ENCODE peak calls at places on chromosome 12, in ten cellular contexts. One of them, this sample, is unnamed.

GRCh38 chr12:121949643-121950397 is 31.4 kb downstream of the CFAP251 start:
- DNase-seq in RPMI8226: no peak
- DNase-seq in epithelial cell of esophagus: peak
- DNase-seq in T-helper 2 cell: no peak
- DNase-seq in nephron progenitor cell: no peak
- DNase-seq in left lobe of liver: no peak
- DNase-seq in LoVo: no peak
- DNase-seq in effector memory CD8-positive, alpha-beta T cell: no peak
- DNase-seq in astrocyte of the spinal cord: peak
- DNase-seq in fibroblast of mammary gland: peak
- DNase-seq in this sample: no peak

GRCh38 chr12:67705394-67706370 is 57.1 kb downstream of the DYRK2 start:
- DNase-seq in epithelial cell of esophagus: no peak
- DNase-seq in left lobe of liver: no peak
- DNase-seq in nephron progenitor cell: no peak
- DNase-seq in fibroblast of mammary gland: peak
- DNase-seq in RPMI8226: no peak
- DNase-seq in astrocyte of the spinal cord: peak
- DNase-seq in effector memory CD8-positive, alpha-beta T cell: no peak
- DNase-seq in LoVo: peak
- DNase-seq in T-helper 2 cell: no peak
- DNase-seq in this sample: peak

GRCh38 chr12:57813971-57814771 is 4.4 kb downstream of the AVIL start:
- DNase-seq in epithelial cell of esophagus: no peak
- DNase-seq in effector memory CD8-positive, alpha-beta T cell: no peak
- DNase-seq in T-helper 2 cell: no peak
- DNase-seq in nephron progenitor cell: no peak
- DNase-seq in left lobe of liver: no peak
- DNase-seq in fibroblast of mammary gland: peak
- DNase-seq in LoVo: no peak
- DNase-seq in RPMI8226: no peak
- DNase-seq in astrocyte of the spinal cord: peak
- DNase-seq in this sample: peak

GRCh38 chr12:101695698-101696097 is 1.7 kb upstream of the CHPT1 start:
- DNase-seq in nephron progenitor cell: no peak
- DNase-seq in RPMI8226: no peak
- DNase-seq in fibroblast of mammary gland: peak
- DNase-seq in epithelial cell of esophagus: peak
- DNase-seq in LoVo: peak
- DNase-seq in T-helper 2 cell: no peak
- DNase-seq in astrocyte of the spinal cord: no peak
- DNase-seq in left lobe of liver: no peak
- DNase-seq in effector memory CD8-positive, alpha-beta T cell: no peak
- DNase-seq in this sample: peak

GRCh38 chr12:5756443-5756842 is 188.6 kb downstream of the ANO2 start:
- DNase-seq in T-helper 2 cell: no peak
- DNase-seq in LoVo: no peak
- DNase-seq in fibroblast of mammary gland: no peak
- DNase-seq in effector memory CD8-positive, alpha-beta T cell: no peak
- DNase-seq in astrocyte of the spinal cord: no peak
- DNase-seq in epithelial cell of esophagus: no peak
- DNase-seq in RPMI8226: no peak
- DNase-seq in nephron progenitor cell: no peak
- DNase-seq in left lobe of liver: no peak
- DNase-seq in this sample: no peak

GRCh38 chr12:58202933-58203713 is 261.8 kb downstream of the ATP23 start:
- DNase-seq in nephron progenitor cell: no peak
- DNase-seq in left lobe of liver: no peak
- DNase-seq in effector memory CD8-positive, alpha-beta T cell: no peak
- DNase-seq in LoVo: no peak
- DNase-seq in astrocyte of the spinal cord: no peak
- DNase-seq in T-helper 2 cell: no peak
- DNase-seq in RPMI8226: no peak
- DNase-seq in epithelial cell of esophagus: no peak
- DNase-seq in fibroblast of mammary gland: peak
- DNase-seq in this sample: no peak

GRCh38 chr12:25384038-25384953 is 133.6 kb upstream of the KRAS start:
- DNase-seq in astrocyte of the spinal cord: no peak
- DNase-seq in LoVo: peak
- DNase-seq in effector memory CD8-positive, alpha-beta T cell: no peak
- DNase-seq in epithelial cell of esophagus: peak
- DNase-seq in fibroblast of mammary gland: no peak
- DNase-seq in RPMI8226: no peak
- DNase-seq in T-helper 2 cell: no peak
- DNase-seq in left lobe of liver: no peak
- DNase-seq in nephron progenitor cell: no peak
- DNase-seq in this sample: peak

GRCh38 chr12:5522358-5523335 is 90.7 kb downstream of the NTF3 start:
- DNase-seq in LoVo: no peak
- DNase-seq in epithelial cell of esophagus: no peak
- DNase-seq in left lobe of liver: no peak
- DNase-seq in effector memory CD8-positive, alpha-beta T cell: no peak
- DNase-seq in fibroblast of mammary gland: no peak
- DNase-seq in RPMI8226: no peak
- DNase-seq in nephron progenitor cell: no peak
- DNase-seq in T-helper 2 cell: no peak
- DNase-seq in astrocyte of the spinal cord: no peak
- DNase-seq in this sample: no peak

GRCh38 chr12:96193725-96194571 is at the start of gene ELK3:
- DNase-seq in astrocyte of the spinal cord: peak
- DNase-seq in LoVo: peak
- DNase-seq in left lobe of liver: peak
- DNase-seq in RPMI8226: peak
- DNase-seq in effector memory CD8-positive, alpha-beta T cell: peak
- DNase-seq in epithelial cell of esophagus: peak
- DNase-seq in nephron progenitor cell: peak
- DNase-seq in T-helper 2 cell: peak
- DNase-seq in fibroblast of mammary gland: peak
- DNase-seq in this sample: peak

GRCh38 chr12:24901975-24902461 is 46.9 kb downstream of the BCAT1 start:
- DNase-seq in astrocyte of the spinal cord: peak
- DNase-seq in LoVo: no peak
- DNase-seq in left lobe of liver: no peak
- DNase-seq in fibroblast of mammary gland: no peak
- DNase-seq in T-helper 2 cell: no peak
- DNase-seq in effector memory CD8-positive, alpha-beta T cell: no peak
- DNase-seq in RPMI8226: no peak
- DNase-seq in epithelial cell of esophagus: peak
- DNase-seq in nephron progenitor cell: peak
- DNase-seq in this sample: peak

GRCh38 chr12:20950248-20950647 is 139.7 kb downstream of the SLCO1B3 start:
- DNase-seq in nephron progenitor cell: no peak
- DNase-seq in RPMI8226: peak
- DNase-seq in left lobe of liver: no peak
- DNase-seq in epithelial cell of esophagus: peak
- DNase-seq in effector memory CD8-positive, alpha-beta T cell: no peak
- DNase-seq in fibroblast of mammary gland: peak
- DNase-seq in LoVo: peak
- DNase-seq in T-helper 2 cell: no peak
- DNase-seq in astrocyte of the spinal cord: peak
- DNase-seq in this sample: peak

GRCh38 chr12:72191761-72192160 is 80.4 kb upstream of the TRHDE start:
- DNase-seq in fibroblast of mammary gland: no peak
- DNase-seq in nephron progenitor cell: no peak
- DNase-seq in LoVo: no peak
- DNase-seq in left lobe of liver: no peak
- DNase-seq in RPMI8226: no peak
- DNase-seq in T-helper 2 cell: no peak
- DNase-seq in epithelial cell of esophagus: no peak
- DNase-seq in effector memory CD8-positive, alpha-beta T cell: no peak
- DNase-seq in astrocyte of the spinal cord: no peak
- DNase-seq in this sample: no peak

GRCh38 chr12:61880186-61880585 is 380.0 kb upstream of the USP15 start:
- DNase-seq in astrocyte of the spinal cord: no peak
- DNase-seq in effector memory CD8-positive, alpha-beta T cell: no peak
- DNase-seq in LoVo: no peak
- DNase-seq in fibroblast of mammary gland: no peak
- DNase-seq in T-helper 2 cell: no peak
- DNase-seq in nephron progenitor cell: no peak
- DNase-seq in epithelial cell of esophagus: no peak
- DNase-seq in left lobe of liver: no peak
- DNase-seq in RPMI8226: no peak
- DNase-seq in this sample: no peak

GRCh38 chr12:120978296-120979219 is at the start of gene HNF1A:
- DNase-seq in effector memory CD8-positive, alpha-beta T cell: no peak
- DNase-seq in T-helper 2 cell: no peak
- DNase-seq in left lobe of liver: peak
- DNase-seq in fibroblast of mammary gland: no peak
- DNase-seq in LoVo: peak
- DNase-seq in epithelial cell of esophagus: no peak
- DNase-seq in nephron progenitor cell: no peak
- DNase-seq in RPMI8226: no peak
- DNase-seq in astrocyte of the spinal cord: no peak
- DNase-seq in this sample: peak

GRCh38 chr12:117119592-117120198 is 20.5 kb upstream of the TESC start:
- DNase-seq in fibroblast of mammary gland: no peak
- DNase-seq in RPMI8226: peak
- DNase-seq in effector memory CD8-positive, alpha-beta T cell: peak
- DNase-seq in nephron progenitor cell: peak
- DNase-seq in T-helper 2 cell: no peak
- DNase-seq in LoVo: peak
- DNase-seq in epithelial cell of esophagus: peak
- DNase-seq in left lobe of liver: no peak
- DNase-seq in astrocyte of the spinal cord: no peak
- DNase-seq in this sample: peak

GRCh38 chr12:118986043-118986442 is 4.7 kb downstream of the SRRM4 start:
- DNase-seq in effector memory CD8-positive, alpha-beta T cell: no peak
- DNase-seq in T-helper 2 cell: no peak
- DNase-seq in nephron progenitor cell: no peak
- DNase-seq in astrocyte of the spinal cord: no peak
- DNase-seq in left lobe of liver: no peak
- DNase-seq in RPMI8226: no peak
- DNase-seq in LoVo: no peak
- DNase-seq in fibroblast of mammary gland: no peak
- DNase-seq in epithelial cell of esophagus: no peak
- DNase-seq in this sample: no peak

GRCh38 chr12:52280796-52281560 is 6.5 kb downstream of the KRT86 start:
- DNase-seq in epithelial cell of esophagus: peak
- DNase-seq in fibroblast of mammary gland: peak
- DNase-seq in nephron progenitor cell: no peak
- DNase-seq in LoVo: peak
- DNase-seq in RPMI8226: no peak
- DNase-seq in T-helper 2 cell: no peak
- DNase-seq in astrocyte of the spinal cord: peak
- DNase-seq in effector memory CD8-positive, alpha-beta T cell: no peak
- DNase-seq in left lobe of liver: peak
- DNase-seq in this sample: peak

GRCh38 chr12:110948041-110948440 is 27.7 kb upstream of the MYL2 start:
- DNase-seq in epithelial cell of esophagus: no peak
- DNase-seq in LoVo: no peak
- DNase-seq in T-helper 2 cell: no peak
- DNase-seq in fibroblast of mammary gland: no peak
- DNase-seq in left lobe of liver: no peak
- DNase-seq in astrocyte of the spinal cord: no peak
- DNase-seq in nephron progenitor cell: no peak
- DNase-seq in RPMI8226: no peak
- DNase-seq in effector memory CD8-positive, alpha-beta T cell: no peak
- DNase-seq in this sample: no peak

GRCh38 chr12:112735296-112735695 is 56.3 kb upstream of the RPH3A start:
- DNase-seq in LoVo: no peak
- DNase-seq in epithelial cell of esophagus: no peak
- DNase-seq in left lobe of liver: no peak
- DNase-seq in T-helper 2 cell: no peak
- DNase-seq in nephron progenitor cell: no peak
- DNase-seq in RPMI8226: no peak
- DNase-seq in astrocyte of the spinal cord: no peak
- DNase-seq in fibroblast of mammary gland: no peak
- DNase-seq in effector memory CD8-positive, alpha-beta T cell: no peak
- DNase-seq in this sample: no peak